ENCODE peak calls at places on chromosome 17, in five cellular contexts. N, C, R, K and L are unnamed samples.

GRCh38 chr17:46922804-46923635 is at the start of gene GOSR2:
- DNase-seq in N (peak), R (peak), C (peak), K (peak), L (peak)

GRCh38 chr17:13953871-13954270 is 115.4 kb upstream of the COX10 start:
- DNase-seq in R (no peak), K (no peak), C (no peak), N (no peak), L (no peak)

GRCh38 chr17:3845361-3845753 is 689 bp downstream of the NCBP3 start:
- DNase-seq in K (no peak), C (no peak), N (no peak), R (peak), L (no peak)

GRCh38 chr17:70535986-70536385 is 366.7 kb downstream of the KCNJ2 start:
- DNase-seq in C (no peak), K (no peak), N (no peak), R (no peak), L (no peak)

GRCh38 chr17:54903375-54903774 is 2.7 kb downstream of the TOM1L1 start:
- DNase-seq in C (peak), K (no peak), R (no peak), N (no peak), L (peak)

GRCh38 chr17:67362173-67362572 is 4.2 kb downstream of the PSMD12 start:
- DNase-seq in C (no peak), N (no peak), R (no peak), K (no peak), L (no peak)

GRCh38 chr17:77541995-77542394 is 401.2 kb downstream of the SEC14L1 start:
- DNase-seq in N (no peak), K (no peak), C (no peak), R (peak), L (no peak)

GRCh38 chr17:37461668-37462067 is 28.0 kb upstream of the DUSP14 start:
- DNase-seq in N (no peak), R (no peak), C (no peak), K (no peak), L (no peak)

GRCh38 chr17:3732171-3732570 is 8.5 kb downstream of the HASPIN start:
- DNase-seq in N (no peak), R (peak), K (no peak), C (no peak), L (no peak)

GRCh38 chr17:21127508-21128077 is 829 bp downstream of the DHRS7B start:
- DNase-seq in C (no peak), N (no peak), K (no peak), R (no peak), L (no peak)

GRCh38 chr17:76371656-76372628 is 12.5 kb upstream of the SPHK1 start:
- DNase-seq in C (no peak), N (no peak), K (no peak), R (no peak), L (no peak)

DNA sequence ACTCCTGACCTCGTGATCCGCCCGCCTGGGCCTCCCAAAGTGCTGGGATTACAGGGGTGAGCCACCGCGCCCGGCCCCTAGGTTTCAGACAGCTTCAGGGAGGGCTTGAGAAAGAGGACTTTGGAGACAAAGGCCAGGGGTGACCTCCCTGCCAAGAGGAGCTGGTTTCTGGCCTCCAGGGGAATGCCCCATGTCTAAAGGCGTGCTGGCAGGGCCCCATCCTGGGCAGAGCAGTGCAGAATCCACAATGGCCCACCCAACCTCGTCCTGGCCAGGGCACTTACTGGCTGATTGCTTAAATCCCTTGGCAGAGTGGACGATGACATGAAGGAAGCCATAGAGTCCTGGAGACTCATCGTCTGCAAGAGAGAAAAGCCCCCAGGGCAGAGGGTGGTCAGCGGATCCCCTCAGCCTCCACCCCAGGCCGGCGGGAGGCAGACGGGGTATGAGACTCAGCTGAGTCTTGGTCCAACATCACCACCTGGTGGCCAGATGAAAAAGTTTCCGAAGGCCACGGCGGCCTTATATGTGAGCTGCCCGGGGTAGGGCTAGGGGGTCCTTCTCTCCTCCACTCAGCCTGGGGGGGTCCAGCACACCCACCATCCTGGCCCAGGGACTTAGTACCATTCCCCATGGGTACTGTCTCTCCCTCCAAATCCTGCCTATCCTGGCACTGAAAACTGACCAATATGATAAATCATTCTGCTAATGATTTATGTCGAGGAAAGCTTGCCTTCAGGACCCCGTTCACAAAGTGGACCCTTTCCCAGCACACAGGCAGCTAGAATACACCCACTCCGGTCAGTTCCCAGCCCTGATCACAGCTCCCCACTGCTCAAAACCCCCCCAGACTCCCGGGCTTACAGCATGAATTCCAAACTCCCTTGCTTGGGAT is 59.1 kb downstream of the TIMM22 start:
- DNase-seq in N (no peak), K (no peak), R (peak), C (peak), L (peak)
- TF ChIP-seq POLR2AphosphoS5 in N (no peak), K (no peak), R (no peak), C (no peak), L (peak)

GRCh38 chr17:1107777-1108559 is 71.8 kb downstream of the ABR start:
- DNase-seq in R (no peak), K (no peak), C (no peak), N (no peak), L (no peak)
- TF ChIP-seq POLR2AphosphoS5 in R (no peak), K (peak), C (no peak), N (no peak), L (no peak)

GRCh38 chr17:65541453-65541852 is 20.0 kb downstream of the AXIN2 start:
- DNase-seq in C (no peak), R (no peak), N (no peak), K (no peak), L (no peak)
- TF ChIP-seq POLR2AphosphoS5 in C (no peak), R (no peak), N (no peak), K (no peak), L (no peak)

GRCh38 chr17:50149099-50149424 is 1.4 kb downstream of the PPP1R9B start:
- DNase-seq in K (no peak), C (no peak), N (no peak), R (no peak), L (no peak)

GRCh38 chr17:50151041-50151936 is 812 bp upstream of the PPP1R9B start:
- DNase-seq in K (peak), C (peak), N (peak), R (peak), L (peak)

GRCh38 chr17:50148226-50149098 is 2.0 kb downstream of the PPP1R9B start:
- DNase-seq in N (no peak), C (peak), K (no peak), R (peak), L (peak)

GRCh38 chr17:50150354-50151040 is at the start of gene PPP1R9B:
- DNase-seq in R (no peak), K (no peak), N (no peak), C (peak), L (no peak)

DNA sequence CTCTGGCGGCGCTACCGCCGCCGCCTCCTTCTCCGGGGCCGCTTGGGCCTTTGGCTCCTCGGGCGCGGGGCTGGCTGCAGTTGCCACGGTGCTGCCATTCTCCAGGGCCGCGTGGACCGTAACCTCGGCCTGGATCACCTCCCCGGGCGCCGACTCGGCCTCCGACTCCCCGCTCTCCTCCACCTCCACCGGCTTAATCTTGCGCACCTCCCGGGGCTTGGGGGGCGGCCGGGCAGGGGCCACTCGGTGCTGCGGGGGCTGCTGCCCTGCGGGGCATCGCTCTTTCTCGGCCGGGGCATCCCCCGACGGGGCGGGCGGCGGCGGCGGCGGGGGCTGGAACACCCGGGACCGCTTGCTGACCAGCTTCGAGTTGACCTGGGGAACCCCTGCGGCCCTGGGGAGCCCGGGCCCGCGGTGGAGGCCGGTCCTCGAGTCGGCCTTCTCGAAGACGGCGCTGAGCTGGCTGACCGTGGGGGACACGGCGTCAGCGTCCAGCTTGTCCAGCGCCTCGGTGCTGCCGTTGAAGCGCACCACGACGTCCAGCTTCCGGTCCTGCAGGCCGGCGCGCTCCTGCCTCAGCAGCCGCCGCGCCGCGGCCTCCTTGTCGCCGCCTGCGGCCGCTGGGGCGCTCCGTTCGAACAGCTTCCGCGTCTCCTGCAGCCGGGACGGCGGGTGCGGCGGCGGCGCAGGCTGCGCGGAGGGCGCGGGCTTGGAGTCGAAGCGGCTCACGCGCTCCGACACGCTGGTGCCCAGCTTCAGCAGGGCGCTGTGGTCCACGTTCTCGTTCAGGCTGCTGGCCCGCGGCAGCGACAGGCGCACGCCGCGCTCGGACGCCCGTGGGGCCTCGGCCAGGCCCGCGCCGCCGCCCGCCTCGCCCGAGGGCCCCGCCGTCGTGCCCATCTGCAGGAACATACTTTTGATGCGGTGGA is 788 bp downstream of the PPP1R9B start:
- DNase-seq in C (peak), N (no peak), R (peak), K (no peak), L (peak)
- TF ChIP-seq POLR2AphosphoS5 in C (no peak), N (peak), R (no peak), K (no peak), L (no peak)

GRCh38 chr17:8935194-8935593 is 30.3 kb downstream of the PIK3R5 start:
- DNase-seq in K (no peak), N (no peak), R (no peak), C (no peak), L (no peak)
- TF ChIP-seq POLR2AphosphoS5 in K (no peak), N (no peak), R (no peak), C (no peak), L (no peak)

GRCh38 chr17:56598471-56598870 is 5.0 kb downstream of the NOG start:
- DNase-seq in C (no peak), N (no peak), R (no peak), K (no peak), L (no peak)
- TF ChIP-seq POLR2AphosphoS5 in C (no peak), N (no peak), R (no peak), K (no peak), L (no peak)

GRCh38 chr17:2571523-2572303 is 21.7 kb upstream of the PAFAH1B1 start:
- DNase-seq in N (no peak), R (no peak), C (no peak), K (no peak), L (no peak)
- TF ChIP-seq POLR2AphosphoS5 in N (no peak), R (no peak), C (no peak), K (no peak), L (no peak)